ENCODE peak calls at places on chromosome 22, in ten cellular contexts. One of them, this sample, is unnamed. For H3K36me3 and H3K9me3, the result is how much of the 10 kb centered on the place peaks cover.

GRCh38 chr22:46070722-46071450 is 79.4 kb upstream of the PPARA start:
- DNase-seq in sigmoid colon: peak
- DNase-seq in testis: peak
- DNase-seq in esophagus muscularis mucosa: no peak
- DNase-seq in CD8-positive, alpha-beta T cell: peak
- DNase-seq in neural progenitor cell: peak
- DNase-seq in upper lobe of right lung: peak
- DNase-seq in left ventricle myocardium inferior: peak
- DNase-seq in kidney: peak
- DNase-seq in pancreas: peak
- DNase-seq in this sample: peak

GRCh38 chr22:36486619-36487384 is 5.4 kb upstream of the TXN2 start:
- DNase-seq in kidney: no peak
- DNase-seq in CD8-positive, alpha-beta T cell: peak
- DNase-seq in left ventricle myocardium inferior: no peak
- DNase-seq in neural progenitor cell: peak
- DNase-seq in testis: peak
- DNase-seq in pancreas: peak
- DNase-seq in upper lobe of right lung: no peak
- DNase-seq in sigmoid colon: no peak
- DNase-seq in esophagus muscularis mucosa: no peak
- DNase-seq in this sample: peak

GRCh38 chr22:24989541-24989951 is 37.0 kb downstream of the KIAA1671 start:
- DNase-seq in kidney: no peak
- DNase-seq in sigmoid colon: no peak
- DNase-seq in left ventricle myocardium inferior: no peak
- DNase-seq in testis: peak
- DNase-seq in pancreas: no peak
- DNase-seq in neural progenitor cell: no peak
- DNase-seq in upper lobe of right lung: no peak
- DNase-seq in esophagus muscularis mucosa: no peak
- DNase-seq in CD8-positive, alpha-beta T cell: no peak
- DNase-seq in this sample: no peak

GRCh38 chr22:44668190-44668885 is 33.7 kb upstream of the PRR5 start:
- DNase-seq in CD8-positive, alpha-beta T cell: peak
- DNase-seq in testis: no peak
- DNase-seq in upper lobe of right lung: no peak
- DNase-seq in neural progenitor cell: peak
- DNase-seq in pancreas: peak
- DNase-seq in left ventricle myocardium inferior: no peak
- DNase-seq in kidney: peak
- DNase-seq in esophagus muscularis mucosa: no peak
- DNase-seq in sigmoid colon: peak
- DNase-seq in this sample: peak

GRCh38 chr22:46374663-46375474 is 39.4 kb downstream of the TRMU start:
- DNase-seq in esophagus muscularis mucosa: no peak
- DNase-seq in CD8-positive, alpha-beta T cell: no peak
- DNase-seq in left ventricle myocardium inferior: no peak
- DNase-seq in kidney: no peak
- DNase-seq in upper lobe of right lung: peak
- DNase-seq in sigmoid colon: no peak
- DNase-seq in neural progenitor cell: no peak
- DNase-seq in pancreas: no peak
- DNase-seq in testis: no peak
- DNase-seq in this sample: no peak

GRCh38 chr22:42286205-42286604 is 15.8 kb upstream of the TCF20 start:
- DNase-seq in testis: no peak
- DNase-seq in CD8-positive, alpha-beta T cell: no peak
- DNase-seq in neural progenitor cell: no peak
- DNase-seq in left ventricle myocardium inferior: no peak
- DNase-seq in kidney: no peak
- DNase-seq in sigmoid colon: no peak
- DNase-seq in esophagus muscularis mucosa: no peak
- DNase-seq in pancreas: no peak
- DNase-seq in upper lobe of right lung: no peak
- DNase-seq in this sample: no peak

GRCh38 chr22:41048791-41049717 is 43.3 kb upstream of the EP300 start:
- DNase-seq in upper lobe of right lung: peak
- DNase-seq in kidney: peak
- DNase-seq in testis: peak
- DNase-seq in CD8-positive, alpha-beta T cell: no peak
- DNase-seq in sigmoid colon: peak
- DNase-seq in esophagus muscularis mucosa: peak
- DNase-seq in neural progenitor cell: peak
- DNase-seq in left ventricle myocardium inferior: peak
- DNase-seq in pancreas: peak
- DNase-seq in this sample: peak

GRCh38 chr22:36701941-36702640 is 1.5 kb downstream of the CACNG2 start:
- DNase-seq in CD8-positive, alpha-beta T cell: no peak
- DNase-seq in testis: no peak
- DNase-seq in kidney: no peak
- DNase-seq in neural progenitor cell: no peak
- DNase-seq in pancreas: no peak
- DNase-seq in sigmoid colon: no peak
- DNase-seq in left ventricle myocardium inferior: no peak
- DNase-seq in esophagus muscularis mucosa: no peak
- DNase-seq in upper lobe of right lung: no peak
- DNase-seq in this sample: no peak

GRCh38 chr22:41501209-41501608 is 32.3 kb downstream of the ACO2 start:
- DNase-seq in testis: peak
- DNase-seq in sigmoid colon: no peak
- DNase-seq in kidney: no peak
- DNase-seq in neural progenitor cell: peak
- DNase-seq in upper lobe of right lung: no peak
- DNase-seq in esophagus muscularis mucosa: no peak
- DNase-seq in pancreas: no peak
- DNase-seq in left ventricle myocardium inferior: no peak
- DNase-seq in CD8-positive, alpha-beta T cell: no peak
- DNase-seq in this sample: no peak

GRCh38 chr22:31081963-31082605 is 966 bp downstream of the SMTN start:
- DNase-seq in sigmoid colon: no peak
- DNase-seq in CD8-positive, alpha-beta T cell: no peak
- DNase-seq in esophagus muscularis mucosa: no peak
- DNase-seq in testis: no peak
- DNase-seq in left ventricle myocardium inferior: no peak
- DNase-seq in kidney: no peak
- DNase-seq in neural progenitor cell: no peak
- DNase-seq in pancreas: no peak
- DNase-seq in upper lobe of right lung: no peak
- DNase-seq in this sample: peak

GRCh38 chr22:29202231-29203192 is 3.2 kb upstream of the EMID1 start:
- DNase-seq in CD8-positive, alpha-beta T cell: peak
- DNase-seq in left ventricle myocardium inferior: peak
- DNase-seq in neural progenitor cell: peak
- DNase-seq in upper lobe of right lung: no peak
- DNase-seq in pancreas: no peak
- DNase-seq in kidney: peak
- DNase-seq in esophagus muscularis mucosa: no peak
- DNase-seq in testis: no peak
- DNase-seq in sigmoid colon: no peak
- DNase-seq in this sample: peak

DNA sequence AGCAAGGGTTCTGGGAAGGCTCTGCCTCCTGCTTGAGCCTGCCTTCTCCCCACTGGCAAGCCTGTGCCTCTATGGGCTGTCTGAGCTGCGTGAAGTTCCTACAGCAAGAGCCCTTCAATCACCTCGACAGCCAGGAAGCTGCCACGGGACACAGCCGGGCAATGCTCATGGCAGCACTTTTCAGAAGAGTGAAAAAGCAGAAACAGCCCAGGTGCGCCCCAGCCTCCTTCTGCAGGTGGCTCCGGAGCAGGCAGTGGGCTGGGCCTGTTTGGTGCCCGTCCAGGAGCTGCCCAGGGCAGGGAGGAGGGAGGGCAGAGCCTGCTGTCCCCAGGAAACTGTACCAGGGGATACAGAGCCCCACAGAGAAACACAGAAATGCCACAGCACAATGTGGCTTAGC is 24.6 kb upstream of the COMT start:
- DNase-seq in CD8-positive, alpha-beta T cell: no peak
- DNase-seq in kidney: no peak
- DNase-seq in pancreas: no peak
- DNase-seq in left ventricle myocardium inferior: no peak
- DNase-seq in upper lobe of right lung: no peak
- DNase-seq in testis: no peak
- DNase-seq in neural progenitor cell: no peak
- DNase-seq in sigmoid colon: no peak
- DNase-seq in esophagus muscularis mucosa: no peak
- DNase-seq in this sample: no peak
- H3K36me3 ChIP-seq in CD8-positive, alpha-beta T cell: under half
- H3K36me3 ChIP-seq in kidney: under half
- H3K36me3 ChIP-seq in pancreas: under half
- H3K36me3 ChIP-seq in left ventricle myocardium inferior: half or more
- H3K36me3 ChIP-seq in upper lobe of right lung: half or more
- H3K36me3 ChIP-seq in testis: under half
- H3K36me3 ChIP-seq in neural progenitor cell: under half
- H3K36me3 ChIP-seq in sigmoid colon: half or more
- H3K36me3 ChIP-seq in esophagus muscularis mucosa: half or more
- H3K36me3 ChIP-seq in this sample: under half

DNA sequence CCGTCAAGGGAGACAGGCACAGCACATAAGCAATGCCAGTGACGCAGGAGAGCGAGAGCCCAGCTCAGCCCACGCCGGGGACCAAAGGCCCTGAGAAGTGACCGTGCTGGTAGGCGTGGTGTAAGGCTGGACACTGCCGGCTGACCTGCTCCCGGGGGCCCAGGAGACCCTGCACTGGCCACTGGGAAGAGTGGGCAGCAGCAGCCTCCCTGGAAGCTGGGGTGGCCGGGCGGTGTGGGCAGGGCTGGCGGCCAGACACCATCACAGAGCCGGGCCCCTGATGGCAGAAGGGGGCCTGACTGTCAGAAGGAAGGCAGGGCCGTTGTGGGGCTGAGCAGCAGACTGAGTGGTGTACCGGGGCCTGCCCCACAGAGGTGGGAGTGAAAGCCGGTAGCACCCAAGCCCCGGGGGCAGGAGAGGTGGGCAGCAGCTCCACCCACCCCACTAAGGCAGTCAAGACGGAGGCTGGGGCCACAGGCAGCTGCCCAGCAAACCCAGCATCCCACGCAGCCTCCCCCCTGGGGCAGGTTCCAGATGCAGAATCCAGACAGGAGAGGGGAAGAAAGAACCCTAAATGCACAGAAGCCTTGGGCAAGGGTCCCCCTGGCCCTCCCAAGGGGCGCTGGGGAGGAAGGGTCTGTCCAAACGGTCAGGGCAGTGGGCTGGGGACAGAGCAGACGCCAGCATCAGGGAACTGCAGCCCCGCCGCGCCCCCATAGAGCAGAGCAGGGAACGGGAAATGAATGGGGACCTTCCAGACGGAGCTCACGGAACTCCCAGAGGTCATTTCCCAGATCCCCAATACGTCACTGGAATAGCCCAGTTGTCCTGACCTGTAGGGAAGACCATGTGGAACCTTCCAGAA is 205.2 kb downstream of the BRD1 start:
- DNase-seq in kidney: peak
- DNase-seq in upper lobe of right lung: no peak
- DNase-seq in left ventricle myocardium inferior: no peak
- DNase-seq in CD8-positive, alpha-beta T cell: no peak
- DNase-seq in pancreas: peak
- DNase-seq in sigmoid colon: no peak
- DNase-seq in testis: no peak
- DNase-seq in neural progenitor cell: no peak
- DNase-seq in esophagus muscularis mucosa: no peak
- DNase-seq in this sample: no peak
- H3K9me3 ChIP-seq in kidney: under half
- H3K9me3 ChIP-seq in upper lobe of right lung: under half
- H3K9me3 ChIP-seq in left ventricle myocardium inferior: under half
- H3K9me3 ChIP-seq in CD8-positive, alpha-beta T cell: under half
- H3K9me3 ChIP-seq in pancreas: under half
- H3K9me3 ChIP-seq in sigmoid colon: under half
- H3K9me3 ChIP-seq in testis: under half
- H3K9me3 ChIP-seq in neural progenitor cell: under half
- H3K9me3 ChIP-seq in esophagus muscularis mucosa: under half
- H3K9me3 ChIP-seq in this sample: under half

GRCh38 chr22:17888439-17888838 is 114.2 kb upstream of the BID start:
- DNase-seq in testis: no peak
- DNase-seq in pancreas: no peak
- DNase-seq in left ventricle myocardium inferior: no peak
- DNase-seq in sigmoid colon: no peak
- DNase-seq in CD8-positive, alpha-beta T cell: no peak
- DNase-seq in esophagus muscularis mucosa: no peak
- DNase-seq in neural progenitor cell: no peak
- DNase-seq in kidney: no peak
- DNase-seq in upper lobe of right lung: no peak
- DNase-seq in this sample: no peak

GRCh38 chr22:17890892-17891291 is 116.6 kb upstream of the BID start:
- DNase-seq in sigmoid colon: no peak
- DNase-seq in CD8-positive, alpha-beta T cell: no peak
- DNase-seq in testis: no peak
- DNase-seq in esophagus muscularis mucosa: no peak
- DNase-seq in kidney: no peak
- DNase-seq in neural progenitor cell: no peak
- DNase-seq in left ventricle myocardium inferior: no peak
- DNase-seq in pancreas: no peak
- DNase-seq in upper lobe of right lung: no peak
- DNase-seq in this sample: no peak

GRCh38 chr22:17890245-17890671 is 116.0 kb upstream of the BID start:
- DNase-seq in sigmoid colon: no peak
- DNase-seq in neural progenitor cell: no peak
- DNase-seq in upper lobe of right lung: no peak
- DNase-seq in CD8-positive, alpha-beta T cell: no peak
- DNase-seq in left ventricle myocardium inferior: no peak
- DNase-seq in esophagus muscularis mucosa: no peak
- DNase-seq in kidney: no peak
- DNase-seq in testis: no peak
- DNase-seq in pancreas: no peak
- DNase-seq in this sample: peak

GRCh38 chr22:17891427-17892167 is 117.3 kb upstream of the BID start:
- DNase-seq in upper lobe of right lung: no peak
- DNase-seq in sigmoid colon: no peak
- DNase-seq in pancreas: no peak
- DNase-seq in left ventricle myocardium inferior: peak
- DNase-seq in kidney: no peak
- DNase-seq in CD8-positive, alpha-beta T cell: no peak
- DNase-seq in neural progenitor cell: peak
- DNase-seq in esophagus muscularis mucosa: no peak
- DNase-seq in testis: no peak
- DNase-seq in this sample: peak

DNA sequence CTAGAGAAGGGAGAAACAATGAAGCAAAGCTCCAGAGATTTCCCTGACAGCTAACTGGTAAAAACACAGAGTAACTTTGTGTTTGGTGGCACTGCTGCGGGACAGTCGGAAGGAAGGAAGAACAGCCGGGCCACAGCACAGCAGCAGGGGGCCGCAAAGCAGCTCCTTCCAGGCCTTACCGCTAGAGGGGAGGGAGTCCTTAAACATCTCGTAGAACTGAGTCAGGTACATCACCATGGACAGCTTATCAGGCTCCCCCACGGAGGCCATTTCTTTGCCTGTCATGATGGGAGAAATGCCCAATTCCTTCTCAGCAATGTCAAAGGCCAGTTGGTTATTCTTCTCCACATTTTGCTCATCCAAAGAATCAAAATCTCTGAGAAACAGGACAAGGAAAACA is 114.6 kb upstream of the BID start:
- DNase-seq in testis: no peak
- DNase-seq in kidney: no peak
- DNase-seq in left ventricle myocardium inferior: no peak
- DNase-seq in sigmoid colon: no peak
- DNase-seq in neural progenitor cell: peak
- DNase-seq in CD8-positive, alpha-beta T cell: no peak
- DNase-seq in esophagus muscularis mucosa: no peak
- DNase-seq in pancreas: no peak
- DNase-seq in upper lobe of right lung: no peak
- DNase-seq in this sample: peak
- TF ChIP-seq CTCF in testis: no peak
- TF ChIP-seq CTCF in kidney: no peak
- TF ChIP-seq CTCF in left ventricle myocardium inferior: no peak
- TF ChIP-seq CTCF in sigmoid colon: no peak
- TF ChIP-seq CTCF in neural progenitor cell: peak
- TF ChIP-seq CTCF in CD8-positive, alpha-beta T cell: no peak
- TF ChIP-seq CTCF in esophagus muscularis mucosa: peak
- TF ChIP-seq CTCF in pancreas: no peak
- TF ChIP-seq CTCF in upper lobe of right lung: no peak
- TF ChIP-seq CTCF in this sample: peak

GRCh38 chr22:19994851-19995610 is 21.6 kb downstream of the ARVCF start:
- DNase-seq in pancreas: no peak
- DNase-seq in sigmoid colon: no peak
- DNase-seq in left ventricle myocardium inferior: no peak
- DNase-seq in neural progenitor cell: no peak
- DNase-seq in CD8-positive, alpha-beta T cell: no peak
- DNase-seq in esophagus muscularis mucosa: no peak
- DNase-seq in testis: no peak
- DNase-seq in upper lobe of right lung: no peak
- DNase-seq in kidney: peak
- DNase-seq in this sample: no peak
- H3K36me3 ChIP-seq in pancreas: under half
- H3K36me3 ChIP-seq in sigmoid colon: under half
- H3K36me3 ChIP-seq in left ventricle myocardium inferior: under half
- H3K36me3 ChIP-seq in neural progenitor cell: under half
- H3K36me3 ChIP-seq in CD8-positive, alpha-beta T cell: under half
- H3K36me3 ChIP-seq in esophagus muscularis mucosa: under half
- H3K36me3 ChIP-seq in testis: under half
- H3K36me3 ChIP-seq in upper lobe of right lung: under half
- H3K36me3 ChIP-seq in kidney: under half
- H3K36me3 ChIP-seq in this sample: under half

This sample was measured in cardiac muscle cell.